ENCODE peak calls at places on chromosomes 16 and 17, in nine cellular contexts. Q, E, K, J, H, P, I, U and F are unnamed samples.

GRCh38 chr17:37884516-37884915 is 39.7 kb upstream of the TBC1D3K start:
- DNase-seq in E (no peak), P (no peak), U (no peak), Q (no peak), I (no peak), H (no peak), K (no peak), J (no peak), F (no peak)

GRCh38 chr16:9297437-9298113 is 206.1 kb downstream of the HAPSTR1 start:
- DNase-seq in I (no peak), U (no peak), E (no peak), P (no peak), J (peak), Q (no peak), H (no peak), K (peak), F (no peak)

GRCh38 chr16:84851192-84852127 is 31.7 kb downstream of the CRISPLD2 start:
- DNase-seq in P (peak), E (peak), Q (no peak), U (no peak), H (no peak), I (no peak), K (no peak), J (no peak), F (no peak)

GRCh38 chr16:64951193-64951592 is 170.7 kb downstream of the CDH11 start:
- DNase-seq in H (no peak), Q (no peak), J (no peak), E (no peak), P (no peak), U (no peak), I (no peak), K (no peak), F (no peak)

GRCh38 chr16:28326881-28327610 is 34.7 kb downstream of the SBK1 start:
- DNase-seq in Q (no peak), K (no peak), U (peak), J (peak), P (peak), H (peak), E (no peak), I (no peak), F (peak)

GRCh38 chr16:89393731-89394406 is 96.5 kb downstream of the ANKRD11 start:
- DNase-seq in J (peak), I (peak), E (no peak), P (no peak), H (no peak), K (peak), U (no peak), Q (no peak), F (no peak)

GRCh38 chr16:53925011-53925410 is 221.1 kb downstream of the FTO start:
- DNase-seq in H (no peak), U (no peak), P (peak), Q (no peak), J (no peak), I (no peak), E (no peak), K (no peak), F (no peak)

GRCh38 chr17:59427996-59428395 is 96.5 kb downstream of the YPEL2 start:
- DNase-seq in H (no peak), Q (no peak), E (no peak), I (no peak), K (no peak), J (no peak), P (no peak), U (no peak), F (no peak)

GRCh38 chr17:2982854-2983636 is 80.4 kb downstream of the OR1D5 start:
- DNase-seq in E (peak), K (peak), U (no peak), I (peak), H (no peak), Q (no peak), J (peak), P (peak), F (peak)

GRCh38 chr17:5919104-5919503 is 151.1 kb upstream of the WSCD1 start:
- DNase-seq in Q (no peak), E (no peak), U (no peak), J (no peak), H (no peak), P (no peak), I (no peak), K (no peak), F (no peak)

GRCh38 chr17:18105027-18105426 is 3.5 kb upstream of the MYO15A start:
- DNase-seq in P (no peak), I (no peak), E (no peak), H (no peak), J (no peak), U (no peak), K (no peak), Q (no peak), F (no peak)

GRCh38 chr17:40510328-40510648 is 8.9 kb upstream of the TNS4 start:
- DNase-seq in U (no peak), K (peak), I (no peak), H (no peak), Q (no peak), E (no peak), P (no peak), J (no peak), F (no peak)

GRCh38 chr16:84548971-84549844 is 44.7 kb upstream of the MEAK7 start:
- DNase-seq in H (no peak), J (peak), K (no peak), Q (no peak), P (no peak), E (no peak), I (no peak), U (no peak), F (no peak)

GRCh38 chr17:65183736-65184135 is 46.6 kb downstream of the RGS9 start:
- DNase-seq in Q (no peak), J (no peak), I (no peak), E (no peak), U (no peak), P (no peak), H (no peak), K (no peak), F (no peak)

GRCh38 chr17:65184235-65184959 is 47.2 kb downstream of the RGS9 start:
- DNase-seq in E (no peak), Q (no peak), K (no peak), J (no peak), I (no peak), U (no peak), H (no peak), P (no peak), F (no peak)

GRCh38 chr17:65185686-65186382 is 48.7 kb downstream of the RGS9 start:
- DNase-seq in U (no peak), J (no peak), K (no peak), I (no peak), E (no peak), P (no peak), Q (no peak), H (no peak), F (no peak)

GRCh38 chr17:65182233-65182632 is 45.1 kb downstream of the RGS9 start:
- DNase-seq in E (no peak), Q (no peak), I (no peak), K (no peak), J (no peak), U (no peak), H (no peak), P (no peak), F (no peak)

GRCh38 chr17:65185060-65185459 is 47.9 kb downstream of the RGS9 start:
- DNase-seq in H (no peak), E (no peak), K (no peak), P (no peak), Q (no peak), I (no peak), U (no peak), J (no peak), F (no peak)
- TF ChIP-seq CTCF in H (no peak), E (no peak), K (no peak), P (no peak), Q (no peak), I (no peak), U (no peak), J (no peak), F (no peak)

GRCh38 chr17:76088041-76088867 is 9.3 kb downstream of the ZACN start:
- DNase-seq in J (no peak), I (no peak), U (no peak), K (no peak), Q (peak), P (no peak), E (no peak), H (no peak), F (no peak)
- TF ChIP-seq CTCF in J (no peak), I (no peak), U (no peak), K (no peak), Q (no peak), P (no peak), E (no peak), H (no peak), F (no peak)

GRCh38 chr17:82668631-82669099 is 20.4 kb upstream of the WDR45B start:
- DNase-seq in Q (no peak), P (peak), U (no peak), H (peak), J (peak), I (peak), K (peak), E (no peak), F (no peak)
- TF ChIP-seq CTCF in Q (no peak), P (peak), U (peak), H (peak), J (peak), I (peak), K (peak), E (peak), F (peak)

DNA sequence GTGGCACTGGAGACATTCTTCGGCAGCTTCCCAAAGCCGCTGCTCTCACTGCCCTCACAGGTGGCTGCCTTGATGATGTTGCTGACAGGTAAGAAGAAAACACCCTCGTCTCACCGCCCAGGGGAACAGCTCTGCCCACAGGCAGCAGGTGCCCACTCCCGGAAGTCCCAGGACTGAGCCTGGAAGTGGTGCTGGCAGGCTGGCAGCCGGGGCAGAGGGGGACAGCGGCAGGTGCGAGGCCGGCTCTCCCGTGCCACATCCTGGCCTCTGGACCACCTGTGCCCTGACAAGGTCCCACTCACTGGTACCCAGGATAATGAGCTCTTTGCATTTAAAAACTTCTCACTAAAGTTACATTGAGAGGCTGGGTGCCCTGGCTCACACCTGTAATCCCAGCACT is 20.4 kb downstream of the CEP131 start:
- DNase-seq in E (no peak), K (no peak), U (no peak), P (no peak), H (no peak), Q (no peak), J (no peak), I (no peak), F (no peak)
- TF ChIP-seq CTCF in E (no peak), K (no peak), U (no peak), P (no peak), H (no peak), Q (no peak), J (no peak), I (no peak), F (no peak)

DNA sequence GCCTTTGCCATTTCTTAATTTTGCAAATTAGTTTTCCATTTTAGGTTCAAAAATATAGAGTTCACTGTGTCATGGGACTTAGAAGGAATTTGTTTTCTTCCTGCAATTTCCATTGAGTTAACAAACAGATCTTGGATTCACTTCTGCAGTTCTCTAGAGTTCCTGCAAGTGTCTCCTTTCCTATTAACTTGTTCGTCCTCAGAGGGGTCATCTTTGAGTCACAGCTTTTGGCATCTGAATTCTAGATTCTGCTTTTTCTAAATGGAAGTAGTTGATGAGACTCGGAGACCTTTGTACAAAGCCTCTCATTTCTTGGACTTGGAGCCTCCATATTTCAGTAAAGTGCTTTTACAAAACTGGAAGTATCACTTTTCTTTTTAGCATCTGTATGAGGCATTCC is 323.3 kb downstream of the BCAS3 start:
- DNase-seq in Q (no peak), E (peak), I (no peak), K (no peak), H (no peak), P (peak), U (no peak), J (no peak), F (no peak)
- TF ChIP-seq CTCF in Q (no peak), E (peak), I (no peak), K (no peak), H (no peak), P (peak), U (no peak), J (peak), F (no peak)

DNA sequence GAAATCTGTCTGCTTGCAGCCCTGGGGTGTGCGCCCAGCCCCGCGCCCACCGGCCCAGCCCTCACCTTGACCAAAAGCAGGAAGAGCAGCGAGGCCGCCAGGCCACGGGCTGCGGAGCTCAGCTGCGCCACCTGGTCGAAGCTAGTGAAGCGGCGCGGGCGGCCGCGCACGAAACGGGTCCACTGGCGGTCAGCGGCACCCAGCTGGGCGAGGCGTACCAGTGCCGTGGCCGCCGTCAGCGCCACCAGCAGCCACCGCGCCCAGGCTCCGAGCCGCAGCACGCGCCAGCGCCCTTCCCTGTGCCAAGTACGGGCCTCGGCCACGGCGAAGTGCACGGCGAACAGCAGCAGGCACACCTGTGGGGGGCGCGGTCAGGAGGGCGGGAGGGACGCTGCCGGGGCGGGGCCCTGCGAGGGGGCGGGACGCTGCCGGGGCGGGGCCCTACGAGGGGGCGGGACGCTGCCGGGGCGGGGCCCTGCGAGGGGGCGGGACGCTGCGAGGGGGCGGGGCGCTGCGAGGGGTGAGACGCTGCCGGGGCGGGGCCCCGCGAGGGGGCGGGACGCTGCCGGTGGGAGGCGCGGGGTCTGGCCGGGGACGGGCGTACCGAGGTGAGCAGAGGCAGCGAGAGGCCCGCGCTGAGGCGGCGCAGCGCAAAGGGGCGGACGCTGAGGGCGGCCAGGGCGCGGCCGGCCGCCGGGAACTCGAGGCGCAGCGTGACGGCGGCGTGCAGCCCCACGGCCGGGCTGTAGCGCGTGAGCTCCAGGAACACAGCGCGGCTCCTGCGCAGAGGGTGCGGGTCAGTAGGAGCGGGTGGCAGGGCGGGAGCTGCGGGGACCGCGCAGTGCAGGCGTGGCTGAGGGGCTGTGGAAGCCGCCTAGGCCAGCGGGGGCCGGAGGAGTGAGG is 43.3 kb downstream of the TSC2 start:
- DNase-seq in Q (no peak), J (peak), K (peak), P (peak), U (peak), E (no peak), H (peak), I (peak), F (no peak)
- TF ChIP-seq CTCF in Q (no peak), J (peak), K (peak), P (no peak), U (no peak), E (no peak), H (peak), I (no peak), F (no peak)

DNA sequence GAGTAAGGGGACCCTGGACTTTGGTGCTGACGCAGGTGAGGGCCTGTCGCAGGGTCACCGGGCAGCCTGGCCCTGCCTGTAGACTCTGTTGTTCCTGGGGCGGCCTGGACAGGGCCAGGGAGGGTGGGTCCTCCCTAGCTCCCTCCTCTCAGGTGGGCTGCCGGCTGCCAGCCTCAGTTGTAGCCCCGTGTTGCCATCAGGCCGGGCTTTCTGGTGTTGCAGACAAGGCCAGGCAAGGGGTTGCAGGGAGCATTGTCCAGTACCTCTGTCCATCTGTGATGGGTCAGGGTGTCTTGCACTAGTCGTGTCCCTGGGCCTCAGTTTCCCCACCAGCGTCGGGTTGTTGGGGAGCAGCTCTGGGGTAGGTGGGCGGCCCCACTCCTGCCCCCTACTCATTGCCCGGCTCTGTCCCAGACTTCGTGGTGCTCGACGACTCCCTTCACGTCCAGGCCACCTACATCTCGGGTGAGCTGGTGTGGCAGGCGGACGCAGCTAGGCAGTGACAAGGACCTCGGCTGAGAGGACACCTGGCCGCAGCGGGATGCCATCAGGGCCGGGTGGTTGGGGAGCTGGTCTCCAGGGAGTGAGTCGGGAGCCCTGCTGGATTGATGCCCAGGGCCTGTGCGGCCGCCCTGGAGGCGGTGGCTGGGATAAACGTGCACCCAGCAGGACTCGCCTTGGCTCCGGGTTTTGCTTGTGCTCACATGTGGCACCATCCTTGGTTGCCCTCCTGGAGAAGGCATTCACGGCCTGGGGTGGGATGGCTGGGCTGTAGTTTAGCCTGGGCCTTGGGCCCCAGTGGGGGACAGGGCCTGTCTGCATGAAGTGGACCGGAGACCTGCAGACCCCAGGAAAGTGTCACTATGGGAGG is 1.9 kb downstream of the CEMP1 start:
- DNase-seq in Q (no peak), J (no peak), E (no peak), I (peak), U (no peak), P (no peak), K (peak), H (no peak), F (no peak)
- TF ChIP-seq CTCF in Q (no peak), J (no peak), E (no peak), I (no peak), U (no peak), P (no peak), K (no peak), H (peak), F (no peak)

GRCh38 chr17:34638526-34639260 is 59.3 kb downstream of the TMEM132E start:
- DNase-seq in E (no peak), P (no peak), I (no peak), U (no peak), H (no peak), J (no peak), K (no peak), Q (no peak), F (no peak)
- TF ChIP-seq CTCF in E (no peak), P (no peak), I (no peak), U (no peak), H (peak), J (peak), K (no peak), Q (no peak), F (peak)

DNA sequence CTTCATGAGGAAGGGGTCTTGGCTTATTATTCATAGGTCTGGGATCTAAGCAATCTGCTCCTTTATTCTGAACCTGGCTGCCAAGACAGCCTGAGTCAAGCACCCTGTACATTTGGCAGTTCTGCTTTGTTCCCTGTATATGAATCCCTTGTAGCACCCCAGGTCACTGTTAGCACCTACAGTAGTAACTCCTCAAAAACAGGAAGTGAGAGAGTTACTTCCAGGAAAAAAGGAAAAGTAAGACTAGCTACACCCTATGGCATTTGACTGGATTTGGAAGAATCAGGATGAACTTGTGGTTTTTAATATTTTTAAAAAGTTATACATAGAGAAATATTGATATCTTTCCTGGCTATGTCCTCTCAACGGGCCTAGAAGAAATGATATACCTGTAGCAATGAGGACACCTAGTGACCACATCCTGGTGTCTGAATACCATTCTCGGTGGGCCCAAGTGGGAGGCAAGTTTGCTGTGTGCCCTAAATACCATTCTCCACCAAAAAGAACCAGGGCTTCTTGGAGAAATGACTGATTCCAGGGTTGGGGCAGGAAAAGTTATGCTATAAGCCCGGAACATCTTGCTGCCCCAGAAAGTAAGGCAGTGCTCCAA is 9.9 kb downstream of the ANKRD40 start:
- DNase-seq in I (no peak), E (no peak), Q (no peak), J (peak), U (no peak), K (no peak), P (no peak), H (no peak), F (no peak)
- TF ChIP-seq CTCF in I (no peak), E (no peak), Q (no peak), J (no peak), U (no peak), K (no peak), P (no peak), H (no peak), F (no peak)